ENCODE peak calls at places on chromosomes 16 and 17, in eight cellular contexts. V is cardiac muscle cell, N is kidney epithelial cell, Y is epithelial cell of esophagus, D is upper lobe of right lung, E is PC-3, G is choroid plexus epithelial cell, R is astrocyte. L is an unnamed sample.

GRCh38 chr16:78195868-78196267 is 96.4 kb downstream of the WWOX start:
- DNase-seq in D (no peak), N (no peak), R (no peak), Y (no peak), V (no peak), E (no peak), G (no peak), L (no peak)

GRCh38 chr17:45895304-45895968 is 1.1 kb downstream of the MAPT start:
- DNase-seq in N (no peak), E (peak; percentile 31), G (peak; percentile 12), D (no peak), Y (peak; percentile 33), R (no peak), V (peak; percentile 11), L (no peak)

GRCh38 chr17:80252871-80253270 is 7.8 kb upstream of the RNF213 start:
- DNase-seq in R (no peak), N (no peak), E (peak; percentile 83), D (peak; percentile 90), V (peak; percentile 33), Y (peak; percentile 82), G (no peak), L (peak; percentile 46)

GRCh38 chr17:27049104-27049784 is 244.7 kb upstream of the WSB1 start:
- DNase-seq in Y (peak; percentile 23), V (no peak), N (no peak), D (no peak), G (no peak), R (no peak), E (peak; percentile 56), L (no peak)

GRCh38 chr16:87203060-87203656 is 114.0 kb downstream of the C16orf95 start:
- DNase-seq in N (peak; percentile 29), D (peak; percentile 85), G (peak; percentile 98), V (peak; percentile 86), R (peak; percentile 81), Y (peak; percentile 56), E (peak; percentile 75), L (peak; percentile 47)

GRCh38 chr17:4053596-4053995 is 89.2 kb downstream of the ZZEF1 start:
- DNase-seq in G (no peak), V (no peak), Y (no peak), R (no peak), E (no peak), N (no peak), D (no peak), L (no peak)

GRCh38 chr17:11561281-11561680 is 37.0 kb upstream of the DNAH9 start:
- DNase-seq in N (no peak), R (no peak), G (no peak), V (no peak), Y (no peak), D (no peak), E (no peak), L (no peak)

GRCh38 chr17:58156839-58157803 is 8.9 kb downstream of the OR4D1 start:
- DNase-seq in Y (peak; percentile 17), R (no peak), N (no peak), G (peak; percentile 1), E (no peak), D (peak; percentile 66), V (peak; percentile 9), L (no peak)

GRCh38 chr17:48589831-48590602 is at the start of gene HOXB3:
- DNase-seq in G (no peak), N (no peak), D (no peak), V (no peak), R (no peak), Y (no peak), E (no peak), L (no peak)

GRCh38 chr17:13984956-13985355 is 84.3 kb upstream of the COX10 start:
- DNase-seq in R (no peak), Y (no peak), G (no peak), N (no peak), D (no peak), E (no peak), V (no peak), L (no peak)

GRCh38 chr16:68404736-68405345 is 43.5 kb downstream of the SMPD3 start:
- DNase-seq in V (no peak), N (no peak), Y (no peak), G (no peak), R (no peak), D (no peak), E (no peak), L (no peak)

GRCh38 chr17:50267074-50267841 is 7.0 kb upstream of the TMEM92 start:
- DNase-seq in R (no peak), V (peak; percentile 62), G (peak; percentile 68), N (no peak), E (no peak), D (peak; percentile 59), Y (no peak), L (no peak)
- H3K4me3 ChIP-seq in R (no peak overlapping the region), V (no peak overlapping the region), G (no peak overlapping the region), N (no peak overlapping the region), E (no peak overlapping the region), D (no peak overlapping the region), Y (no peak overlapping the region), L (no peak overlapping the region)

GRCh38 chr17:31527606-31528005 is 136.1 kb downstream of the RAB11FIP4 start:
- DNase-seq in E (no peak), R (no peak), V (peak; percentile 62), N (no peak), Y (no peak), D (no peak), G (peak; percentile 81), L (no peak)

GRCh38 chr17:31528291-31528874 is 136.9 kb downstream of the RAB11FIP4 start:
- DNase-seq in V (no peak), D (no peak), N (no peak), E (no peak), Y (no peak), G (no peak), R (no peak), L (no peak)

GRCh38 chr17:31530391-31530990 is 139.0 kb downstream of the RAB11FIP4 start:
- DNase-seq in N (no peak), E (no peak), R (no peak), G (no peak), V (peak; percentile 35), D (no peak), Y (no peak), L (no peak)

GRCh38 chr17:31531336-31532160 is 140.1 kb downstream of the RAB11FIP4 start:
- DNase-seq in V (no peak), Y (no peak), N (no peak), R (no peak), D (no peak), G (no peak), E (no peak), L (no peak)

DNA sequence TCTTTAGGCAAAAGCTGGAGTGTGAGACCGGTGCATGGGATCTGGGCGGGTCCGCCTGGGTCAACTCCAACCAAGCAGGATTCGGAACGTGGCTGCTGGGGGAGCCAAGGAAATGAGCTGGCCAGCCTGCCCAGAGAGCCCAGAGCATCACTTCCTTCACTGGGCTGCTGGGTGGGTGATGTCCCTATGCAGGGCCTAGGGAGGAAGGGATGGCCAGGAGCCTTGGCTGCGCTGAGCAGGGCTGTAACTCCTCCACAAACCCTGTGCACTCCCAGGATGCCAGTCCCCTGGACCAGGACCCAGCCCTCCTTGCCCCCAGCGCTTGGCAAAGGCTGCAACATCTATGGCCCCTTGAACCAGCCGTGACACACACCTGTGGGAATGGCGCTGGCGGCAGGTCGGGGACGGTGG is 138.4 kb downstream of the RAB11FIP4 start:
- DNase-seq in E (no peak), D (no peak), G (no peak), Y (no peak), V (no peak), R (no peak), N (no peak), L (no peak)
- H3K4me3 ChIP-seq in E (no peak overlapping the region), D (no peak overlapping the region), G (no peak overlapping the region), Y (no peak overlapping the region), V (no peak overlapping the region), R (no peak overlapping the region), N (no peak overlapping the region), L (no peak overlapping the region)

GRCh38 chr16:85265789-85266188 is 153.5 kb upstream of the CIBAR2 start:
- DNase-seq in E (no peak), V (no peak), N (no peak), G (no peak), R (no peak), D (no peak), Y (no peak), L (no peak)
- H3K4me3 ChIP-seq in E (no peak overlapping the region), V (no peak overlapping the region), N (no peak overlapping the region), G (no peak overlapping the region), R (no peak overlapping the region), D (no peak overlapping the region), Y (no peak overlapping the region), L (no peak overlapping the region)

DNA sequence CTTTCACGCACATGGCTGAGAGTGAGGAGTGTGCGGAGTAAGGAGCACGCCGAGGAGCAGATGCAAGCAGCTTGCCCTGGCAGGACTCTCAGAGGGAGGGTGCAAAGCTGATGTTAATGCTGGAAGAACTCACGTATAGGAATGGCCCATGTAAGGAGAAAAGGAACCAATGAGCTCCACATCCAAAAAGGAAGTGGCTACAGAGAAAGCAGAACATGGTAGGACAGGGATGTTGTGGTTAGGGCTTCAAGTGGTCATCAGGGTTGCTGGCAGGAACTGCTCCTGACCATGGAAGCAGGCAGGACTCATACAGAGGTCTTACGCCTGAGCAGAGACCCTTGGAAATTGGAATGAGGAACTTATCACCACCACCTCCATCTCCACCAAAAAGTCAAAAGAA is 5.2 kb downstream of the MYO1D start:
- DNase-seq in V (no peak), D (no peak), E (no peak), R (no peak), Y (no peak), G (no peak), N (no peak), L (no peak)
- H3K4me3 ChIP-seq in V (no peak overlapping the region), D (no peak overlapping the region), E (no peak overlapping the region), R (no peak overlapping the region), Y (no peak overlapping the region), G (no peak overlapping the region), N (no peak overlapping the region), L (no peak overlapping the region)

GRCh38 chr17:9360610-9361571 is 214.7 kb downstream of the STX8 start:
- DNase-seq in Y (peak; percentile 68), D (no peak), E (peak; percentile 5), V (peak; percentile 90), N (peak; percentile 48), G (peak; percentile 92), R (peak; percentile 63), L (no peak)
- H3K4me3 ChIP-seq in Y (no peak overlapping the region), D (no peak overlapping the region), E (no peak overlapping the region), V (no peak overlapping the region), N (no peak overlapping the region), G (no peak overlapping the region), R (no peak overlapping the region), L (no peak overlapping the region)

L was measured in DND-41.